ENCODE peak calls at places on chromosome 12, in ten cellular contexts. One of them, this sample, is unnamed.

GRCh38 chr12:47021298-47021697 is 58.1 kb upstream of the PCED1B start:
- DNase-seq in HL-60: peak; percentile 8
- DNase-seq in tibial nerve: peak; percentile 56
- DNase-seq in effector memory CD4-positive, alpha-beta T cell: no peak
- DNase-seq in heart left ventricle: no peak
- DNase-seq in prostate gland: peak; percentile 25
- DNase-seq in breast epithelium: no peak
- DNase-seq in CD4-positive, alpha-beta T cell: no peak
- DNase-seq in ovary: no peak
- DNase-seq in stomach: no peak
- DNase-seq in this sample: no peak

GRCh38 chr12:113709456-113709855 is 237.8 kb upstream of the LHX5 start:
- DNase-seq in breast epithelium: no peak
- DNase-seq in heart left ventricle: no peak
- DNase-seq in prostate gland: no peak
- DNase-seq in CD4-positive, alpha-beta T cell: no peak
- DNase-seq in effector memory CD4-positive, alpha-beta T cell: no peak
- DNase-seq in HL-60: no peak
- DNase-seq in stomach: no peak
- DNase-seq in ovary: no peak
- DNase-seq in tibial nerve: no peak
- DNase-seq in this sample: no peak

GRCh38 chr12:79006306-79006705 is 141.7 kb downstream of the SYT1 start:
- DNase-seq in stomach: no peak
- DNase-seq in tibial nerve: no peak
- DNase-seq in breast epithelium: no peak
- DNase-seq in effector memory CD4-positive, alpha-beta T cell: no peak
- DNase-seq in heart left ventricle: no peak
- DNase-seq in prostate gland: no peak
- DNase-seq in CD4-positive, alpha-beta T cell: no peak
- DNase-seq in HL-60: no peak
- DNase-seq in ovary: no peak
- DNase-seq in this sample: no peak

GRCh38 chr12:55745361-55746146 is 2.6 kb downstream of the GDF11 start:
- DNase-seq in tibial nerve: no peak
- DNase-seq in breast epithelium: no peak
- DNase-seq in CD4-positive, alpha-beta T cell: no peak
- DNase-seq in heart left ventricle: no peak
- DNase-seq in ovary: peak; percentile 64
- DNase-seq in stomach: no peak
- DNase-seq in effector memory CD4-positive, alpha-beta T cell: no peak
- DNase-seq in HL-60: no peak
- DNase-seq in prostate gland: no peak
- DNase-seq in this sample: no peak

GRCh38 chr12:132380646-132381045 is 51.3 kb upstream of the GALNT9 start:
- DNase-seq in CD4-positive, alpha-beta T cell: no peak
- DNase-seq in stomach: no peak
- DNase-seq in HL-60: no peak
- DNase-seq in effector memory CD4-positive, alpha-beta T cell: no peak
- DNase-seq in tibial nerve: no peak
- DNase-seq in ovary: no peak
- DNase-seq in breast epithelium: no peak
- DNase-seq in heart left ventricle: no peak
- DNase-seq in prostate gland: no peak
- DNase-seq in this sample: no peak

GRCh38 chr12:62671321-62671720 is 204.7 kb downstream of the MON2 start:
- DNase-seq in breast epithelium: no peak
- DNase-seq in prostate gland: peak; percentile 21
- DNase-seq in stomach: no peak
- DNase-seq in effector memory CD4-positive, alpha-beta T cell: no peak
- DNase-seq in heart left ventricle: no peak
- DNase-seq in CD4-positive, alpha-beta T cell: no peak
- DNase-seq in ovary: no peak
- DNase-seq in HL-60: no peak
- DNase-seq in tibial nerve: no peak
- DNase-seq in this sample: no peak

GRCh38 chr12:34295366-34296142 is 273.3 kb downstream of the ALG10 start:
- DNase-seq in breast epithelium: peak; percentile 36
- DNase-seq in heart left ventricle: no peak
- DNase-seq in CD4-positive, alpha-beta T cell: no peak
- DNase-seq in prostate gland: no peak
- DNase-seq in HL-60: no peak
- DNase-seq in stomach: no peak
- DNase-seq in effector memory CD4-positive, alpha-beta T cell: no peak
- DNase-seq in tibial nerve: no peak
- DNase-seq in ovary: no peak
- DNase-seq in this sample: no peak

GRCh38 chr12:119208626-119209061 is 29.9 kb downstream of the HSPB8 start:
- DNase-seq in stomach: peak; percentile 28
- DNase-seq in CD4-positive, alpha-beta T cell: no peak
- DNase-seq in tibial nerve: peak; percentile 75
- DNase-seq in effector memory CD4-positive, alpha-beta T cell: no peak
- DNase-seq in ovary: no peak
- DNase-seq in HL-60: no peak
- DNase-seq in breast epithelium: peak; percentile 54
- DNase-seq in heart left ventricle: peak; percentile 87
- DNase-seq in prostate gland: peak; percentile 8
- DNase-seq in this sample: peak; percentile 54

GRCh38 chr12:29799591-29799990 is 15.8 kb upstream of the TMTC1 start:
- DNase-seq in HL-60: no peak
- DNase-seq in ovary: no peak
- DNase-seq in prostate gland: no peak
- DNase-seq in heart left ventricle: no peak
- DNase-seq in stomach: no peak
- DNase-seq in effector memory CD4-positive, alpha-beta T cell: no peak
- DNase-seq in tibial nerve: no peak
- DNase-seq in breast epithelium: no peak
- DNase-seq in CD4-positive, alpha-beta T cell: no peak
- DNase-seq in this sample: no peak

GRCh38 chr12:63151061-63151897 is at the start of gene AVPR1A:
- DNase-seq in prostate gland: no peak
- DNase-seq in effector memory CD4-positive, alpha-beta T cell: no peak
- DNase-seq in tibial nerve: no peak
- DNase-seq in ovary: no peak
- DNase-seq in stomach: no peak
- DNase-seq in CD4-positive, alpha-beta T cell: no peak
- DNase-seq in breast epithelium: no peak
- DNase-seq in heart left ventricle: peak; percentile 49
- DNase-seq in HL-60: no peak
- DNase-seq in this sample: no peak

GRCh38 chr12:127487031-127487430 is 779.9 kb upstream of the TMEM132C start:
- DNase-seq in prostate gland: no peak
- DNase-seq in effector memory CD4-positive, alpha-beta T cell: no peak
- DNase-seq in heart left ventricle: no peak
- DNase-seq in tibial nerve: no peak
- DNase-seq in ovary: no peak
- DNase-seq in CD4-positive, alpha-beta T cell: no peak
- DNase-seq in HL-60: no peak
- DNase-seq in stomach: no peak
- DNase-seq in breast epithelium: no peak
- DNase-seq in this sample: no peak

GRCh38 chr12:120614873-120615272 is 25.6 kb upstream of the CABP1 start:
- DNase-seq in tibial nerve: no peak
- DNase-seq in prostate gland: no peak
- DNase-seq in CD4-positive, alpha-beta T cell: no peak
- DNase-seq in stomach: no peak
- DNase-seq in breast epithelium: no peak
- DNase-seq in heart left ventricle: no peak
- DNase-seq in HL-60: no peak
- DNase-seq in effector memory CD4-positive, alpha-beta T cell: no peak
- DNase-seq in ovary: no peak
- DNase-seq in this sample: no peak

GRCh38 chr12:43951286-43951685 is 115.4 kb downstream of the TMEM117 start:
- DNase-seq in HL-60: no peak
- DNase-seq in stomach: no peak
- DNase-seq in heart left ventricle: no peak
- DNase-seq in effector memory CD4-positive, alpha-beta T cell: no peak
- DNase-seq in ovary: no peak
- DNase-seq in tibial nerve: no peak
- DNase-seq in CD4-positive, alpha-beta T cell: no peak
- DNase-seq in breast epithelium: no peak
- DNase-seq in prostate gland: no peak
- DNase-seq in this sample: no peak

GRCh38 chr12:62792526-62792925 is 142.4 kb downstream of the PPM1H start:
- DNase-seq in effector memory CD4-positive, alpha-beta T cell: no peak
- DNase-seq in tibial nerve: no peak
- DNase-seq in heart left ventricle: no peak
- DNase-seq in CD4-positive, alpha-beta T cell: no peak
- DNase-seq in HL-60: no peak
- DNase-seq in breast epithelium: no peak
- DNase-seq in ovary: no peak
- DNase-seq in stomach: no peak
- DNase-seq in prostate gland: no peak
- DNase-seq in this sample: no peak

GRCh38 chr12:96422192-96422591 is 22.0 kb upstream of the CDK17 start:
- DNase-seq in heart left ventricle: no peak
- DNase-seq in effector memory CD4-positive, alpha-beta T cell: no peak
- DNase-seq in prostate gland: no peak
- DNase-seq in ovary: no peak
- DNase-seq in breast epithelium: no peak
- DNase-seq in tibial nerve: no peak
- DNase-seq in CD4-positive, alpha-beta T cell: no peak
- DNase-seq in stomach: no peak
- DNase-seq in HL-60: no peak
- DNase-seq in this sample: no peak

GRCh38 chr12:70553391-70553859 is 83.8 kb downstream of the PTPRB start:
- DNase-seq in HL-60: no peak
- DNase-seq in stomach: no peak
- DNase-seq in breast epithelium: no peak
- DNase-seq in prostate gland: peak; percentile 51
- DNase-seq in CD4-positive, alpha-beta T cell: no peak
- DNase-seq in effector memory CD4-positive, alpha-beta T cell: no peak
- DNase-seq in heart left ventricle: no peak
- DNase-seq in tibial nerve: no peak
- DNase-seq in ovary: no peak
- DNase-seq in this sample: no peak

GRCh38 chr12:70555081-70555480 is 82.1 kb downstream of the PTPRB start:
- DNase-seq in CD4-positive, alpha-beta T cell: no peak
- DNase-seq in heart left ventricle: no peak
- DNase-seq in effector memory CD4-positive, alpha-beta T cell: no peak
- DNase-seq in tibial nerve: no peak
- DNase-seq in ovary: no peak
- DNase-seq in prostate gland: no peak
- DNase-seq in HL-60: no peak
- DNase-seq in breast epithelium: no peak
- DNase-seq in stomach: no peak
- DNase-seq in this sample: no peak

GRCh38 chr12:70549340-70550179 is 87.7 kb downstream of the PTPRB start:
- DNase-seq in HL-60: no peak
- DNase-seq in prostate gland: no peak
- DNase-seq in CD4-positive, alpha-beta T cell: no peak
- DNase-seq in tibial nerve: no peak
- DNase-seq in stomach: no peak
- DNase-seq in breast epithelium: no peak
- DNase-seq in effector memory CD4-positive, alpha-beta T cell: no peak
- DNase-seq in heart left ventricle: no peak
- DNase-seq in ovary: no peak
- DNase-seq in this sample: no peak

GRCh38 chr12:70550180-70550577 is 87.0 kb downstream of the PTPRB start:
- DNase-seq in prostate gland: no peak
- DNase-seq in HL-60: no peak
- DNase-seq in breast epithelium: no peak
- DNase-seq in heart left ventricle: no peak
- DNase-seq in ovary: no peak
- DNase-seq in effector memory CD4-positive, alpha-beta T cell: no peak
- DNase-seq in tibial nerve: no peak
- DNase-seq in CD4-positive, alpha-beta T cell: no peak
- DNase-seq in stomach: no peak
- DNase-seq in this sample: no peak
- H3K27ac ChIP-seq in prostate gland: no peak overlapping the region
- H3K27ac ChIP-seq in HL-60: no peak overlapping the region
- H3K27ac ChIP-seq in breast epithelium: peak overlapping the region; percentile 38
- H3K27ac ChIP-seq in heart left ventricle: no peak overlapping the region
- H3K27ac ChIP-seq in ovary: no peak overlapping the region
- H3K27ac ChIP-seq in effector memory CD4-positive, alpha-beta T cell: no peak overlapping the region
- H3K27ac ChIP-seq in tibial nerve: no peak overlapping the region
- H3K27ac ChIP-seq in CD4-positive, alpha-beta T cell: no peak overlapping the region
- H3K27ac ChIP-seq in stomach: no peak overlapping the region
- H3K27ac ChIP-seq in this sample: no peak overlapping the region

GRCh38 chr12:124920353-124920935 is 6.0 kb upstream of the UBC start:
- DNase-seq in HL-60: no peak
- DNase-seq in CD4-positive, alpha-beta T cell: no peak
- DNase-seq in breast epithelium: no peak
- DNase-seq in ovary: no peak
- DNase-seq in tibial nerve: no peak
- DNase-seq in effector memory CD4-positive, alpha-beta T cell: no peak
- DNase-seq in prostate gland: no peak
- DNase-seq in stomach: no peak
- DNase-seq in heart left ventricle: no peak
- DNase-seq in this sample: no peak
- H3K27ac ChIP-seq in HL-60: peak overlapping the region; percentile 71
- H3K27ac ChIP-seq in CD4-positive, alpha-beta T cell: peak overlapping the region; percentile 84
- H3K27ac ChIP-seq in breast epithelium: peak overlapping the region; percentile 73
- H3K27ac ChIP-seq in ovary: no peak overlapping the region
- H3K27ac ChIP-seq in tibial nerve: peak overlapping the region; percentile 100
- H3K27ac ChIP-seq in effector memory CD4-positive, alpha-beta T cell: peak overlapping the region; percentile 90
- H3K27ac ChIP-seq in prostate gland: peak overlapping the region; percentile 99
- H3K27ac ChIP-seq in stomach: peak overlapping the region; percentile 100
- H3K27ac ChIP-seq in heart left ventricle: peak overlapping the region; percentile 100
- H3K27ac ChIP-seq in this sample: peak overlapping the region; percentile 83

DNA sequence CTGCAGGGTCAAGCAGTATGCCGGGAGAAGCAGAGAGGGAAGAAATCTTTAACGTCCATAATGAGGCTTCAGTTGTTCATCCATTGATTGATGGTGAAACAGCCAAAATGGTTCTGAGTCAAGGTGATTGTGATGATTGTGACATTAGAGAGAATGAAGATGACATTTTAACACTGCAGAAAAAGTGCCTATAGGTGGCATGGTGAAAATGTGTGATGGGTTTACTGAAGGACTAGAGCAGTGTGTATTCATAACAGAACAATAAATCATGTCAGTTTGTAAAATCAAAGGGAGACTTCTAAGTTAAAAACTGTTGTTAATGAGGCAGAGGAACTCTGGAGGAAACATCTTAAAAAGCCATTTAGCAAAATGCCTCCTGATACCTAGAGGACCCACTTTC is 57.7 kb upstream of the CAND1 start:
- DNase-seq in CD4-positive, alpha-beta T cell: no peak
- DNase-seq in tibial nerve: no peak
- DNase-seq in stomach: no peak
- DNase-seq in effector memory CD4-positive, alpha-beta T cell: no peak
- DNase-seq in heart left ventricle: no peak
- DNase-seq in HL-60: no peak
- DNase-seq in prostate gland: no peak
- DNase-seq in breast epithelium: no peak
- DNase-seq in ovary: no peak
- DNase-seq in this sample: no peak
- H3K27ac ChIP-seq in CD4-positive, alpha-beta T cell: no peak overlapping the region
- H3K27ac ChIP-seq in tibial nerve: no peak overlapping the region
- H3K27ac ChIP-seq in stomach: no peak overlapping the region
- H3K27ac ChIP-seq in effector memory CD4-positive, alpha-beta T cell: no peak overlapping the region
- H3K27ac ChIP-seq in heart left ventricle: no peak overlapping the region
- H3K27ac ChIP-seq in HL-60: no peak overlapping the region
- H3K27ac ChIP-seq in prostate gland: no peak overlapping the region
- H3K27ac ChIP-seq in breast epithelium: no peak overlapping the region
- H3K27ac ChIP-seq in ovary: no peak overlapping the region
- H3K27ac ChIP-seq in this sample: no peak overlapping the region

DNA sequence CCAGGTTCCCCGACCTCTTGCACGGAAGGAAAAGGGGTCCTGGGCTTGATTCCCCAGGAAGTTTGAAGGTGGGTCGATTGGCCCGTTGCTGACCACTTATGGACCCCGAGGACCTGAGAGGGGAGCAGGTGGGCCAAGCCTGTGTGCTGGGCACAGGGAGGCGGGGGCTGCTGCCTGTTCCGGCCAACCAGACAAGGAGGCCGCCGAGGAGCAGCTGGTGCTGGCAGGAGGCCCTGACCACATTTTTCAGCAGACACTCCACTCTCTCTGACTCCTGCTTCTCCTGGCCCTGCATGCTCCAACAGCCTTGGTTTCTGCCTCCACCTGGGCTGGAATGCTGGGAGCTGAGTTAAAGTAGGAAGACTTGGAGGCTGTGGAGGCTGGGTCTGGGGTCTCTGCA is 42.8 kb downstream of the NOS1 start:
- DNase-seq in tibial nerve: no peak
- DNase-seq in prostate gland: no peak
- DNase-seq in stomach: no peak
- DNase-seq in HL-60: no peak
- DNase-seq in heart left ventricle: no peak
- DNase-seq in effector memory CD4-positive, alpha-beta T cell: no peak
- DNase-seq in ovary: no peak
- DNase-seq in breast epithelium: no peak
- DNase-seq in CD4-positive, alpha-beta T cell: no peak
- DNase-seq in this sample: no peak
- H3K27ac ChIP-seq in tibial nerve: no peak overlapping the region
- H3K27ac ChIP-seq in prostate gland: no peak overlapping the region
- H3K27ac ChIP-seq in stomach: no peak overlapping the region
- H3K27ac ChIP-seq in HL-60: no peak overlapping the region
- H3K27ac ChIP-seq in heart left ventricle: no peak overlapping the region
- H3K27ac ChIP-seq in effector memory CD4-positive, alpha-beta T cell: no peak overlapping the region
- H3K27ac ChIP-seq in ovary: no peak overlapping the region
- H3K27ac ChIP-seq in breast epithelium: no peak overlapping the region
- H3K27ac ChIP-seq in CD4-positive, alpha-beta T cell: no peak overlapping the region
- H3K27ac ChIP-seq in this sample: no peak overlapping the region